ENCODE peak calls at places on chromosome 18, in four cellular contexts. R, J, D and C are unnamed samples. For H3F3A and H3K4me1, the result is how much of the 10 kb centered on the place peaks cover.

GRCh38 chr18:79529991-79530390 is 134.3 kb downstream of the NFATC1 start:
- DNase-seq in R (no peak), J (no peak), D (no peak), C (no peak)

GRCh38 chr18:64203295-64203694 is 54.4 kb upstream of the LINC00305 start:
- DNase-seq in R (no peak), J (no peak), D (no peak), C (no peak)

GRCh38 chr18:47846431-47846830 is 84.0 kb downstream of the SMAD2 start:
- DNase-seq in R (no peak), J (no peak), D (no peak), C (no peak)

GRCh38 chr18:42807852-42808251 is 307.6 kb downstream of the RIT2 start:
- DNase-seq in R (peak), J (no peak), D (no peak), C (no peak)

GRCh38 chr18:79571221-79572092 is 108.1 kb upstream of the CTDP1 start:
- DNase-seq in R (no peak), J (no peak), D (no peak), C (no peak)

GRCh38 chr18:33711514-33711913 is 133.5 kb downstream of the ASXL3 start:
- DNase-seq in R (no peak), J (no peak), D (no peak), C (no peak)

GRCh38 chr18:10378688-10379465 is 75.6 kb upstream of the APCDD1 start:
- DNase-seq in R (no peak), J (no peak), D (no peak), C (no peak)

GRCh38 chr18:78547817-78548216 is 431.8 kb upstream of the SALL3 start:
- DNase-seq in R (no peak), J (no peak), D (no peak), C (no peak)

GRCh38 chr18:79797518-79798345 is at the start of gene KCNG2:
- DNase-seq in R (peak), J (no peak), D (no peak), C (no peak)

GRCh38 chr18:6941988-6942387 is 175.6 kb downstream of the LAMA1 start:
- DNase-seq in R (no peak), J (no peak), D (no peak), C (no peak)

GRCh38 chr18:6942742-6943141 is 174.9 kb downstream of the LAMA1 start:
- DNase-seq in R (no peak), J (no peak), D (no peak), C (no peak)

GRCh38 chr18:6938003-6938402 is 179.6 kb downstream of the LAMA1 start:
- DNase-seq in R (no peak), J (no peak), D (no peak), C (no peak)

GRCh38 chr18:6943143-6943542 is 174.5 kb downstream of the LAMA1 start:
- DNase-seq in R (no peak), J (no peak), D (no peak), C (no peak)

DNA sequence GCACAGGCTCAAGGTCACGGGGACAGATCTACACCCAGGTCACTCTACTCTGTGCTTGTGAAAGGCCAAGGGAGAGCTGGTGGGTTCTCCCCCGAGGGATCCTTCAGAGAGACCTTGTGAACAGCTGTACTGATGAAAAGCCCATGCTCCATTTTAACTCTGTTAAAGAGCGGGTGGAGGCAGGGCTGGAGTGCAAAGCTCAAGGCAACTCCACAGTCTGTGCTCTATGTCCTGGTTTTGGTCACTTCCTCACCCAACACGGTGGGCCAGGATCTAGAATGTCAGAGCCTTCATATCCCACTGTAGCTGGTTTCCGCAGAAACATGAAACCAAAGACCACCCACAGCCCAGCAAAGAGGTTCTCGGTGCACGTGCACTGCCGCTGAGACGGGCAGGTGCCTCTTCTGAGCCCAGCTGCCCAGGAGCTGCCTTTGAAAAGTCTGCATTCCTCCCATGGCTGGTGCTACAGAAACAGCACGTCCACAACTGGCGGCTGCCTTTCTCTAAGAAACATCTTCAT is 177.1 kb downstream of the LAMA1 start:
- DNase-seq in R (no peak), J (no peak), D (no peak), C (no peak)
- H3K4me2 ChIP-seq in R (no peak), J (no peak), D (no peak), C (no peak)

DNA sequence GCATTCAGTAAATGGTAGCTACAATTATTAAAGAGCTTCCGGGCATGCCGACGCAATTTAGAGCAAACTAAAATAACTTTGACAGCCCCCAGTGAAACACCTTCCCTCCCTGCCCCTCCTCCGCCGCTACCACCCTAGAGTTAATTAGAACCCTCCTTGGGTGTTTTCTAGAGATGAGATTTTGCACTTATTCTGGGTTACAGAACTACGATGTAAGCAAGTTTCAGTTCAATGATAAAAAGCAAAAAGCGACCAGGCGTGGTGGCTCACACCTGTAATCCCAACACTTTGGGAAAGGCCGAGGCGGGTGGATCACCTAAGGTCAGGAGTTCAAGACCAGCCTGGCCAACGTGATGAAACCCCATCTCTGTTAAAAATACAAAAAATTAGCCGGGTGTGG is 32.6 kb downstream of the SMAD7 start:
- DNase-seq in R (no peak), J (peak), D (no peak), C (no peak)
- H3F3A ChIP-seq in R (under half), J (half or more), D (under half), C (under half)

GRCh38 chr18:76456018-76456750 is 38.9 kb downstream of the ZNF516 start:
- DNase-seq in R (peak), J (no peak), D (no peak), C (no peak)

GRCh38 chr18:76454429-76454828 is 40.6 kb downstream of the ZNF516 start:
- DNase-seq in R (no peak), J (no peak), D (no peak), C (no peak)

GRCh38 chr18:76453057-76453561 is 41.9 kb downstream of the ZNF516 start:
- DNase-seq in R (no peak), J (no peak), D (no peak), C (no peak)

GRCh38 chr18:76456823-76457222 is 38.2 kb downstream of the ZNF516 start:
- DNase-seq in R (no peak), J (no peak), D (no peak), C (no peak)

DNA sequence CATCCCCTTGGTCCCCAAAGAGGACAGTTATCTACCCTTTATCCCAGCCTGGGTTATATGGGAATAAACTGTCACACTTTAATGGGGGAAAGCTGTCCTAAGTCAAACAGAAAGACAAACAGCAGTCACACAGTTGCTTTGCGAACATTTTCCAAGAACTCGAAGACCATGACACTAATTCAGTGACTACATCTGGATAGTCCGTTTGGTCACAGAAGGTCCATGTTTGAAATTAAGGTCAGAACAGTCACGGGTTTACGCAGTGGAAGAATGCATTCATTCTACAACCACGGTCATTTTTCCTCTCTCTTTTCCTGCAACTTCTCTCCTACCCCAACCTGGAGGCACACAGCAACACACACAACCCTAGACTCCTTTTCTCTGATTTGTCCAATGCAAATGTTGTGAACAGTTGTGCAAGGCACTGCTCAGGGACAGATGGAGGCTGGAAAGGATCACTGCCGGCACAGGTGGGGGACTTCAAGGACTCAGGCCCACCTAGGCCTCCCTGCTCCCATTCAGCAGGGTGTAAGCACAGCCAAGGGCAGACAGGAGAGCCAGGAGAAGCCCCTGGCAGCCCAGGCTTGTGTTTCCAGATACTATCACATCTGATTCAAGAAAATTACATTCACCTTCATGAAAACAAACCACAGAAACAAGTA is 39.9 kb downstream of the ZNF516 start:
- DNase-seq in R (no peak), J (no peak), D (no peak), C (no peak)
- H3K4me1 ChIP-seq in R (half or more), J (under half), D (under half), C (under half)

DNA sequence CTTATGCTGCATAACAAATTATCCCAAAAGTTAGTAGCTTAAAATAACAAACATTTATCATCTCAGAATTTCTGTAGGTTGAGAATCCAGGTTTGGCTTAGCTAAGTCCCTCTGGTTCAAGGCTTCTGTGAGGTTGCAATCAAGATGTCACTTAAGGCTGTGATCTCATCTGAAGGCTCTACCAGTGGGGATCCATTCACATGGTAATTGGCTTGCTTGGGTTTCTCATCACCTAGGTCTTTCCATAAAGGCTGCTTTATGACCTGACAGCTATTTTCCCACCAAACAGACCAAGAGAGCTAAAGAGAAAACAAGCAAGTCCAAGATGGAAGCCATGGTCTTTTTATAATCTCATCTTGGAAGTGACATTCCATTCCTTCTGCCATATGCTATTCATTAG is 137.3 kb downstream of the DTNA start:
- DNase-seq in R (no peak), J (no peak), D (no peak), C (no peak)
- H3K4me2 ChIP-seq in R (no peak), J (no peak), D (no peak), C (no peak)

DNA sequence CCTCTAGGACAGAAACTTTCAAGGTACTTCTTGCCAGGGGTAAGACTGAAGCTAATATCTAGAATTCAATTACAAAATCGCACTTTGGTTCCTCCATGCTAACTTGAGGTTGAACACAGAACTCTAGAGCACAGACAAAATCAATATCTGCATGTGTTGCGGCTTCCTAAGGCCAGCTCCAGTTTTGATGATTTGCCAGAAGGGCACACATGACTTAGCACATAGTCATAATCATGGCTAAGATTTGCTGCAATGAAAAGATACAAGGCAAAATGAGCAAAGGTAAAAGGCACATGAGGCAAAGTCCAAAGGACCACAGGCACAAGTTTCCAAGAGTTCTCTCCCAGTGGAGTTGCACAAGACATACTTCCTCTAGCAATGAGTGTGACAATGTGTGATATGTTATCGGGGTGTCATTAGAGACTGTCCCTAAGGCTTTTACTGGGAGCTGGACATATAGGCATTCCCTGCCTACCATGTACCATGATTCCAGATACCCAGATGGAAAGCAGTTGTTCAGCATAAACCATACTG is 24.1 kb upstream of the CXXC1 start:
- DNase-seq in R (no peak), J (no peak), D (no peak), C (no peak)
- H3F3A ChIP-seq in R (under half), J (half or more), D (under half), C (under half)

GRCh38 chr18:62070306-62070705 is 116.5 kb downstream of the PIGN start:
- DNase-seq in R (no peak), J (no peak), D (no peak), C (no peak)
- H3K4me1 ChIP-seq in R (under half), J (under half), D (under half), C (under half)

GRCh38 chr18:44898536-44898935 is 217.8 kb downstream of the SETBP1 start:
- DNase-seq in R (peak), J (no peak), D (peak), C (no peak)

GRCh38 chr18:44903327-44903726 is 222.6 kb downstream of the SETBP1 start:
- DNase-seq in R (no peak), J (no peak), D (no peak), C (no peak)

GRCh38 chr18:44901283-44901682 is 220.6 kb downstream of the SETBP1 start:
- DNase-seq in R (no peak), J (no peak), D (no peak), C (no peak)

GRCh38 chr18:44899832-44900231 is 219.1 kb downstream of the SETBP1 start:
- DNase-seq in R (no peak), J (no peak), D (no peak), C (no peak)

DNA sequence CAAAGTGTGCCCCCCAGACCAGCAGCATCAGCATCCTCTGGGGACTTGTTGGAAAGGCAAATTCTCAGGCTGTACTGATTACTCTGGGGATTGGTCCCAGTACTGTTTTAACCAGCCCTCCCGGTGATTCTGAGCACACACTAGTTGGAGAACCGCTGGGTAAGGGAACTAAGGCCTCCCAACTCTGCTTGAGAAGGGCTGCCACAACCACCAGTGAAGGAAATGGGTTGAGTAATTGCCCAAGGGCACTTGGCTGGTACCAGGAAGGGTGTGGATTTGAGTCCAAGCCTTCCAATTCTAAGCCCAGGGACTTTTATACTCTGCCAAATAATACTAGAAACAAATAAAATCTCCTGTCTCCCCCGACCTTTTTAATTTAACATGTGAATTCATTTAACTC is 219.9 kb downstream of the SETBP1 start:
- DNase-seq in R (no peak), J (no peak), D (no peak), C (peak)
- H3K4me2 ChIP-seq in R (no peak), J (no peak), D (no peak), C (no peak)

DNA sequence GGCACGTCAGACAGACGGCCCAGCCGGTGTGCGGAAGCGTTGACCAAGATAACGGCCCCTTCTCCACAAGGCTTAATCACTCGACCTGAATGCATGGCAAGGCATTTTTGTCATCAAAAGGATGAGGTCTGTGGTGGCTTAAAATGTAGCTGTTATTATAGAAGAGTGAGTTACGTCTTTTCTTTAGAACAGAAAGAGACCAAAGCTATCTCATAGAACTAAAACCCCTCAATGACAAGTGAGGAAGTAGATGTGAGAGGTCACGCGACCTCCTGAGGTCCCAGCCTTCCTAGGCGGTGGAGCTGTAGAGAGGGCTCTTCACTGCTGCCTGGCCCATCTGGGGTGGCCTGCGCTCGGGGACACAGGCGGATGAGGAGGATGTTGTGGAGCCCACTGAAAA is 75.7 kb downstream of the LDLRAD4 start:
- DNase-seq in R (no peak), J (no peak), D (no peak), C (no peak)
- H3F3A ChIP-seq in R (under half), J (under half), D (under half), C (under half)